ENCODE peak calls at places on chromosome 4, in nine cellular contexts. I is cardiac fibroblast, H is activated T-helper 1 cell treated with Interleukin-2 at 50 U/mL for 16 hours, Z is GM04504, X is T-helper 1 cell, J is A549, R is osteocyte, G is RWPE1, V is ACHN. F is an unnamed sample.

GRCh38 chr4:107757860-107758476 is 37.9 kb upstream of the PAPSS1 start:
- DNase-seq in I (peak; percentile 67), H (no peak), Z (peak; percentile 6), X (no peak), J (peak; percentile 11), R (no peak), G (peak; percentile 20), V (peak; percentile 50), F (no peak)

GRCh38 chr4:124940387-124940786 is 227.9 kb upstream of the ANKRD50 start:
- DNase-seq in I (peak; percentile 99), H (no peak), Z (peak; percentile 93), X (no peak), J (no peak), R (no peak), G (peak; percentile 57), V (peak; percentile 88), F (no peak)

GRCh38 chr4:103092245-103092644 is 7.4 kb downstream of the BDH2 start:
- DNase-seq in I (peak; percentile 15), H (no peak), Z (no peak), X (no peak), J (no peak), R (no peak), G (no peak), V (no peak), F (no peak)

GRCh38 chr4:55547461-55547770 is 707 bp upstream of the CLOCK start:
- DNase-seq in I (no peak), H (no peak), Z (no peak), X (no peak), J (no peak), R (peak; percentile 85), G (no peak), V (peak; percentile 59), F (no peak)

GRCh38 chr4:67883902-67884301 is at the start of gene TMPRSS11D:
- DNase-seq in I (no peak), H (no peak), Z (no peak), X (no peak), J (no peak), R (no peak), G (no peak), V (no peak), F (no peak)

GRCh38 chr4:99159699-99160098 is 15.6 kb upstream of the ADH4 start:
- DNase-seq in I (peak; percentile 10), H (no peak), Z (no peak), X (no peak), J (no peak), R (no peak), G (no peak), V (no peak), F (no peak)

GRCh38 chr4:122901621-122902020 is 20.8 kb downstream of the NUDT6 start:
- DNase-seq in I (no peak), H (no peak), Z (no peak), X (no peak), J (no peak), R (no peak), G (no peak), V (no peak), F (no peak)

GRCh38 chr4:33013280-33013679 is 2293.1 kb downstream of the PCDH7 start:
- DNase-seq in I (no peak), H (no peak), Z (no peak), X (no peak), J (no peak), R (no peak), G (no peak), V (no peak), F (no peak)

GRCh38 chr4:147157860-147158701 is 212.4 kb upstream of the TTC29 start:
- DNase-seq in I (peak; percentile 47), H (no peak), Z (no peak), X (no peak), J (peak; percentile 3), R (peak; percentile 86), G (peak; percentile 16), V (peak; percentile 3), F (no peak)

GRCh38 chr4:71206763-71207162 is 132.1 kb upstream of the SLC4A4 start:
- DNase-seq in I (peak; percentile 44), H (no peak), Z (no peak), X (no peak), J (no peak), R (no peak), G (no peak), V (peak; percentile 47), F (no peak)

GRCh38 chr4:16875487-16875886 is 23.0 kb downstream of the LDB2 start:
- DNase-seq in I (peak; percentile 93), H (no peak), Z (peak; percentile 45), X (no peak), J (no peak), R (no peak), G (no peak), V (no peak), F (no peak)

GRCh38 chr4:19823781-19824180 is 427.9 kb upstream of the SLIT2 start:
- DNase-seq in I (no peak), H (no peak), Z (no peak), X (no peak), J (no peak), R (no peak), G (no peak), V (no peak), F (no peak)

GRCh38 chr4:90845777-90846176 is 718.6 kb downstream of the CCSER1 start:
- DNase-seq in I (peak; percentile 37), H (no peak), Z (no peak), X (no peak), J (no peak), R (no peak), G (no peak), V (peak; percentile 16), F (no peak)

GRCh38 chr4:54961357-54961975 is 163.9 kb downstream of the KDR start:
- DNase-seq in I (peak; percentile 65), H (no peak), Z (no peak), X (no peak), J (peak; percentile 2), R (no peak), G (peak; percentile 42), V (peak; percentile 3), F (no peak)

GRCh38 chr4:26566027-26566578 is 17.8 kb upstream of the TBC1D19 start:
- DNase-seq in I (no peak), H (no peak), Z (no peak), X (no peak), J (no peak), R (no peak), G (no peak), V (no peak), F (no peak)

GRCh38 chr4:2755821-2756690 is at the start of gene TNIP2:
- DNase-seq in I (peak; percentile 74), H (peak; percentile 72), Z (peak; percentile 51), X (peak; percentile 68), J (peak; percentile 70), R (peak; percentile 93), G (peak; percentile 92), V (peak; percentile 69), F (peak; percentile 71)